ENCODE peak calls at places on chromosomes 12 and 14, in seven cellular contexts. O is SK-N-SH, X is GM12878, E is HCT116, Z is H1, N is K562, W is HepG2. T is an unnamed sample.

GRCh38 chr14:68576496-68577244 is 216.2 kb downstream of the ZFP36L1 start:
- DNase-seq in E (peak), W (peak), O (no peak), Z (no peak), N (peak), X (no peak), T (no peak)

GRCh38 chr12:94807951-94808350 is 157.6 kb upstream of the TMCC3 start:
- DNase-seq in E (no peak), N (no peak), Z (no peak), W (no peak), X (no peak), O (no peak), T (no peak)

GRCh38 chr14:23182372-23183014 is 967 bp downstream of the SLC7A8 start:
- DNase-seq in O (no peak), X (no peak), E (peak), W (no peak), N (no peak), Z (peak), T (no peak)

GRCh38 chr14:51328089-51328941 is 88.3 kb downstream of the TMX1 start:
- DNase-seq in E (no peak), O (no peak), W (no peak), X (no peak), N (no peak), Z (no peak), T (no peak)

GRCh38 chr12:116882742-116883141 is 1.5 kb upstream of the HRK start:
- DNase-seq in W (no peak), O (peak), E (no peak), Z (no peak), X (no peak), N (no peak), T (no peak)

GRCh38 chr12:62263956-62264355 is 3.8 kb downstream of the USP15 start:
- DNase-seq in X (no peak), O (no peak), W (no peak), Z (no peak), N (no peak), E (no peak), T (no peak)

GRCh38 chr14:72716471-72716870 is 177.4 kb downstream of the DPF3 start:
- DNase-seq in O (no peak), Z (no peak), E (no peak), N (no peak), W (no peak), X (no peak), T (no peak)

GRCh38 chr12:1919284-1919683 is 832 bp upstream of the CACNA2D4 start:
- DNase-seq in W (no peak), N (no peak), E (no peak), O (peak), X (no peak), Z (no peak), T (no peak)

GRCh38 chr12:130708648-130709047 is 7.5 kb downstream of the RIMBP2 start:
- DNase-seq in N (no peak), X (no peak), O (no peak), W (no peak), E (no peak), Z (no peak), T (no peak)

GRCh38 chr12:121538699-121539061 is 42.1 kb downstream of the KDM2B start:
- DNase-seq in W (peak), O (no peak), E (peak), Z (no peak), N (peak), X (no peak), T (no peak)
- TF ChIP-seq YY1 in W (no peak), O (no peak), E (no peak), Z (no peak), N (no peak), X (no peak), T (no peak)

DNA sequence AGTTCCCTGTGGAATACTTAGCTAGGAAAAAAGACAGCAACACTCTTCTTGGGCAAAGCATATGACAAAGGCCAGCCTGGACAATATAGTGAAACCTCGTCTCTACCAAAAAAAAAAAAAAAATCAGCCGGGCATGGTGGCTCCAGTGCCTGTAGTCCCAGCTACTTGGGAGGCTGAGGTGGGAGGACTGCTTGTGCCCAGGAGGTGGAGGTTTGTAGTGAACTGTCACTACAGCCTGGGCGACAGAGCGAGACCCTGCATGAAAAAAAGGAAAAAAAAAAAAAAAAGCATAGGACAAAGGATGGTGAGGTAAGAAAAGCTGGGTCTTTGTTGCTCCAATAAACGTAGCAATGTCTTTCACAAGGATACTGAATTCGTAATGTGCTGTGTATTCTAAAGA is 1.1 kb downstream of the TXNDC16 start:
- DNase-seq in X (no peak), Z (no peak), W (no peak), N (no peak), E (no peak), O (no peak), T (no peak)
- H3K4me3 ChIP-seq in X (peak), Z (peak), W (peak), N (peak), E (peak), O (peak), T (peak)

GRCh38 chr12:83143937-83144336 is 457.2 kb downstream of the TMTC2 start:
- DNase-seq in X (no peak), E (no peak), W (no peak), O (no peak), Z (no peak), N (no peak), T (no peak)
- TF ChIP-seq YY1 in X (no peak), E (no peak), W (no peak), O (no peak), Z (no peak), N (no peak), T (no peak)

DNA sequence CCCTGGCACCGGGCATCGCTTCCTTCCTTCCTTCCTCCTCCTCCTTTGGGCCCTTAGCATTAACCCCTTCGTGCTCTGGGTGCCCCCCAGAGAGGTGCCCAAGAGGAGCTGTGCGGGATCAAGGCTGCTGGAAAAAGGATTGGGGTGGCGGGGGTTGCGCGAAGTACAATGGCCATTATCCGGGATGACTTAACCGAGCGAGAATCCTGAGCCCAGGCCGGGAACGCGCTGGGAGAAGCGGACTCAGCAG is 2.8 kb downstream of the DHH start:
- DNase-seq in X (no peak), N (no peak), Z (no peak), O (no peak), W (no peak), E (no peak), T (no peak)
- H3K4me3 ChIP-seq in X (no peak), N (peak), Z (no peak), O (peak), W (peak), E (no peak), T (peak)

GRCh38 chr12:67651380-67651695 is 2.8 kb downstream of the DYRK2 start:
- DNase-seq in N (no peak), X (no peak), W (peak), E (no peak), O (peak), Z (no peak), T (no peak)
- TF ChIP-seq YY1 in N (no peak), X (peak), W (no peak), E (no peak), O (no peak), Z (no peak), T (no peak)

T was measured in NT2/D1.